ENCODE peak calls at places on chromosomes 5 and 9, in seven cellular contexts. D, K, F, G, P, I and M are unnamed samples.
A peak's percentile ranks its signal among the peaks of the same experiment; 100 is the strongest.

GRCh38 chr5:154077692-154078091 is 38.9 kb downstream of the MFAP3 start:
- DNase-seq in G (no peak), F (no peak), K (peak; percentile 31), I (no peak), D (no peak), P (no peak), M (no peak)

GRCh38 chr5:1371602-1372342 is 26.9 kb upstream of the CLPTM1L start:
- DNase-seq in I (no peak), D (no peak), F (no peak), K (no peak), P (no peak), G (no peak), M (no peak)

GRCh38 chr5:88967633-88968585 is 84.9 kb upstream of the MEF2C start:
- DNase-seq in P (no peak), K (no peak), F (no peak), I (no peak), D (no peak), G (no peak), M (no peak)

GRCh38 chr5:133683646-133684290 is 71.4 kb upstream of the FSTL4 start:
- DNase-seq in G (no peak), D (no peak), K (no peak), P (no peak), F (no peak), I (no peak), M (no peak)

GRCh38 chr9:113215142-113215541 is 5.9 kb downstream of the FKBP15 start:
- DNase-seq in I (no peak), K (peak; percentile 46), F (no peak), P (peak; percentile 72), D (no peak), G (no peak), M (no peak)

GRCh38 chr5:166505086-166505485 is 1786.4 kb upstream of the WWC1 start:
- DNase-seq in P (no peak), F (no peak), G (no peak), I (no peak), D (no peak), K (no peak), M (no peak)

GRCh38 chr9:33143241-33143642 is 23.9 kb downstream of the B4GALT1 start:
- DNase-seq in G (no peak), I (peak; percentile 99), D (no peak), P (peak; percentile 92), F (no peak), K (peak; percentile 80), M (no peak)

GRCh38 chr5:103902893-103903292 is 340.3 kb upstream of the NUDT12 start:
- DNase-seq in I (no peak), P (no peak), K (no peak), D (no peak), G (no peak), F (no peak), M (no peak)

GRCh38 chr5:164355267-164355830 is 849.9 kb downstream of the MAT2B start:
- DNase-seq in K (no peak), D (no peak), F (no peak), G (no peak), P (no peak), I (no peak), M (no peak)

GRCh38 chr5:144453753-144454152 is 283.1 kb downstream of the KCTD16 start:
- DNase-seq in P (no peak), K (no peak), I (no peak), F (no peak), G (peak; percentile 72), D (no peak), M (no peak)

GRCh38 chr9:127761061-127761460 is 17.4 kb downstream of the SH2D3C start:
- DNase-seq in K (no peak), I (no peak), G (no peak), P (no peak), F (no peak), D (no peak), M (no peak)

GRCh38 chr5:179731791-179732411 is 721 bp upstream of the MAML1 start:
- DNase-seq in I (peak; percentile 89), D (no peak), F (no peak), K (peak; percentile 89), G (no peak), P (peak; percentile 97), M (peak; percentile 36)

GRCh38 chr5:106189121-106189809 is 1481.5 kb downstream of the EFNA5 start:
- DNase-seq in D (no peak), F (no peak), K (no peak), P (no peak), G (no peak), I (no peak), M (no peak)

GRCh38 chr5:124349931-124350330 is 396.5 kb downstream of the ZNF608 start:
- DNase-seq in D (no peak), K (no peak), F (no peak), P (no peak), G (no peak), I (no peak), M (no peak)

DNA sequence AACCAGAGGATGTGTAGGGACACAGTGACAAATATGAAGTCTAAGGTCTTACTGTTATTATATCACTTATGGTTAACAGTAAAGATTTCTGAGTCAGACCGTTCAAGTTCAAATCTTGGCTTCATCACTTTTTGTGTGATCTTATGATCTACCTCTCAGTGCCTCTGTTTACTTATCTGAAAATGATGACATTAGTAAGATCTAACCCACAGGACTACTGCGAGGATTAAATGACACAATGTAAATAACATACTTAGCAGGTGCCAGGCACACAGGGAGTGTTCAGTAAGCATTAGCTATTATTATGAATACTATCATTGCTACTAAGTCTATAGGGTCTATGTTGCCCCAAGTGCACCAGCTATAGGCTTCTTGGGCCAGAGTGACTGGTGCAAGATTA is 2.0 kb downstream of the IRF1 start:
- DNase-seq in G (no peak), K (no peak), I (no peak), D (no peak), P (peak; percentile 3), F (no peak), M (no peak)
- H3K4ac ChIP-seq in G (no peak overlapping the region), K (peak overlapping the region; percentile 7), I (no peak overlapping the region), D (no peak overlapping the region), P (no peak overlapping the region), F (no peak overlapping the region), M (no peak overlapping the region)

GRCh38 chr9:132761602-132762001 is 91.3 kb downstream of the GTF3C4 start:
- DNase-seq in F (no peak), K (no peak), G (no peak), D (no peak), I (no peak), P (no peak), M (no peak)
- H3K4ac ChIP-seq in F (no peak overlapping the region), K (no peak overlapping the region), G (no peak overlapping the region), D (no peak overlapping the region), I (no peak overlapping the region), P (no peak overlapping the region), M (no peak overlapping the region)

GRCh38 chr5:137361275-137361674 is 137.9 kb downstream of the SPOCK1 start:
- DNase-seq in I (no peak), F (no peak), K (peak; percentile 65), G (no peak), P (no peak), D (no peak), M (no peak)
- H3K4ac ChIP-seq in I (no peak overlapping the region), F (no peak overlapping the region), K (no peak overlapping the region), G (no peak overlapping the region), P (no peak overlapping the region), D (no peak overlapping the region), M (no peak overlapping the region)

GRCh38 chr5:61732376-61732775 is 400.3 kb downstream of the ZSWIM6 start:
- DNase-seq in D (no peak), K (no peak), I (no peak), G (peak; percentile 8), P (no peak), F (no peak), M (no peak)
- H3K4ac ChIP-seq in D (no peak overlapping the region), K (no peak overlapping the region), I (no peak overlapping the region), G (no peak overlapping the region), P (no peak overlapping the region), F (no peak overlapping the region), M (no peak overlapping the region)

DNA sequence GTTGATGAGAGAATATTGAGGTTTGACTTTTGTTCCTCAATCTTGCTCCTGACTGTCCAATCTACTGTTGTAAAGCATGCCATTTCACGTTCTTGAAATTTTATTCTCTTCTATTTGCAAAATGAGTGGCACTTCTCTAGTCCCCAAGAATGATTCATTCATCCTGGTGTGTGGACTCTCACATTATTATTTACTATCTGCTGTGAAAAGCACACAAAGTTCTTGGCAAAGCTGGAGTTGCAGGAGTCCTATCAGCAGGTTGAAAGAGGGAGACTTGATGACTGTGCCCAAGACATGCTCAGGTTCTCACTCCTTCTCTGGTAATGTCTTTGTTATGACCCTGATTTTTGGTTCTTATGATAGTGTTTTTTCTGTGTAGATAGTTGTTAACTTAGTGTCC is 382.6 kb downstream of the DMRTA1 start:
- DNase-seq in I (no peak), F (no peak), G (no peak), K (no peak), D (no peak), P (no peak), M (no peak)
- H3K4ac ChIP-seq in I (no peak overlapping the region), F (no peak overlapping the region), G (no peak overlapping the region), K (no peak overlapping the region), D (no peak overlapping the region), P (no peak overlapping the region), M (no peak overlapping the region)

GRCh38 chr5:38944282-38944681 is 98.5 kb downstream of the OSMR start:
- DNase-seq in P (no peak), K (no peak), F (no peak), G (no peak), D (no peak), I (no peak), M (no peak)
- H3K4ac ChIP-seq in P (no peak overlapping the region), K (no peak overlapping the region), F (no peak overlapping the region), G (no peak overlapping the region), D (no peak overlapping the region), I (no peak overlapping the region), M (no peak overlapping the region)

GRCh38 chr9:136311037-136311432 is 7.1 kb upstream of the CCDC187 start:
- DNase-seq in P (no peak), G (no peak), F (no peak), I (no peak), K (no peak), D (no peak), M (no peak)
- H3K4ac ChIP-seq in P (no peak overlapping the region), G (no peak overlapping the region), F (no peak overlapping the region), I (no peak overlapping the region), K (no peak overlapping the region), D (no peak overlapping the region), M (no peak overlapping the region)

GRCh38 chr9:132984202-132985062 is 5.9 kb downstream of the GFI1B start:
- DNase-seq in K (no peak), G (no peak), D (no peak), F (no peak), P (no peak), I (no peak), M (no peak)
- H3K4ac ChIP-seq in K (no peak overlapping the region), G (no peak overlapping the region), D (no peak overlapping the region), F (no peak overlapping the region), P (no peak overlapping the region), I (no peak overlapping the region), M (no peak overlapping the region)